ENCODE peak calls at places on chromosomes 11 and 22, in nine cellular contexts. F is cardiac muscle cell, D is left ventricle myocardium inferior, M is fibroblast of mammary gland, H is esophagus squamous epithelium, A is brain microvascular endothelial cell, U is testis, X is GM23338, G is ovary. I is an unnamed sample.

GRCh38 chr11:41982975-41983374 is 523.5 kb upstream of the LRRC4C start:
- DNase-seq in F (no peak), D (no peak), M (no peak), H (no peak), A (no peak), U (no peak), X (no peak), G (no peak), I (no peak)

GRCh38 chr11:10807629-10808552 is 835 bp downstream of the EIF4G2 start:
- DNase-seq in F (peak; percentile 67), D (peak; percentile 71), M (peak; percentile 38), H (peak; percentile 16), A (peak; percentile 26), U (peak; percentile 67), X (peak; percentile 49), G (peak; percentile 48), I (peak; percentile 29)

GRCh38 chr11:4606231-4607015 is 1.6 kb downstream of the TRIM68 start:
- DNase-seq in F (peak; percentile 54), D (no peak), M (peak; percentile 43), H (no peak), A (no peak), U (no peak), X (no peak), G (no peak), I (no peak)

GRCh38 chr11:129386795-129387390 is 11.2 kb downstream of the BARX2 start:
- DNase-seq in F (peak; percentile 25), D (no peak), M (no peak), H (no peak), A (no peak), U (no peak), X (no peak), G (no peak), I (no peak)

GRCh38 chr11:19970944-19971343 is 189.3 kb downstream of the DBX1 start:
- DNase-seq in F (no peak), D (no peak), M (no peak), H (no peak), A (no peak), U (no peak), X (no peak), G (no peak), I (no peak)

GRCh38 chr11:117438371-117439000 is 110.8 kb downstream of the CEP164 start:
- DNase-seq in F (peak; percentile 54), D (no peak), M (peak; percentile 72), H (no peak), A (no peak), U (no peak), X (no peak), G (no peak), I (no peak)

GRCh38 chr11:2536440-2536989 is 91.7 kb downstream of the KCNQ1 start:
- DNase-seq in F (no peak), D (no peak), M (no peak), H (no peak), A (no peak), U (no peak), X (no peak), G (no peak), I (no peak)

GRCh38 chr22:50247748-50248147 is 2.9 kb upstream of the TUBGCP6 start:
- DNase-seq in F (peak; percentile 81), D (no peak), M (peak; percentile 60), H (no peak), A (peak; percentile 75), U (peak; percentile 56), X (peak; percentile 87), G (no peak), I (no peak)

GRCh38 chr11:63892233-63892632 is 24.7 kb downstream of the RCOR2 start:
- DNase-seq in F (peak; percentile 61), D (no peak), M (peak; percentile 38), H (no peak), A (peak; percentile 28), U (no peak), X (no peak), G (no peak), I (no peak)

GRCh38 chr11:2890466-2891241 is 5.1 kb upstream of the CDKN1C start:
- DNase-seq in F (peak; percentile 82), D (peak; percentile 75), M (peak; percentile 56), H (no peak), A (no peak), U (peak; percentile 95), X (no peak), G (peak; percentile 99), I (no peak)

GRCh38 chr11:134397304-134398078 is 14.6 kb downstream of the B3GAT1 start:
- DNase-seq in F (no peak), D (no peak), M (no peak), H (no peak), A (no peak), U (no peak), X (no peak), G (no peak), I (no peak)

GRCh38 chr11:123166095-123166559 is 28.9 kb downstream of the CLMP start:
- DNase-seq in F (peak; percentile 94), D (peak; percentile 36), M (peak; percentile 55), H (no peak), A (peak; percentile 82), U (peak; percentile 50), X (peak; percentile 92), G (peak; percentile 85), I (peak; percentile 21)

GRCh38 chr11:10599388-10600175 is 31.1 kb upstream of the LYVE1 start:
- DNase-seq in F (peak; percentile 43), D (no peak), M (no peak), H (no peak), A (no peak), U (no peak), X (no peak), G (no peak), I (no peak)

GRCh38 chr11:119337581-119338317 is 2.9 kb downstream of the C1QTNF5 start:
- DNase-seq in F (peak; percentile 77), D (no peak), M (peak; percentile 48), H (no peak), A (no peak), U (no peak), X (peak; percentile 84), G (no peak), I (no peak)

GRCh38 chr11:74085542-74085892 is 76.6 kb upstream of the UCP3 start:
- DNase-seq in F (no peak), D (no peak), M (no peak), H (no peak), A (no peak), U (no peak), X (no peak), G (no peak), I (no peak)

GRCh38 chr11:128290106-128290840 is 297.1 kb downstream of the ETS1 start:
- DNase-seq in F (peak; percentile 87), D (peak; percentile 18), M (peak; percentile 88), H (no peak), A (peak; percentile 78), U (peak; percentile 77), X (peak; percentile 82), G (peak; percentile 48), I (peak; percentile 23)
- TF ChIP-seq CTCF in F (peak; percentile 71), D (peak; percentile 91), M (peak; percentile 87), H (peak; percentile 81), A (peak; percentile 80), U (peak; percentile 86), X (peak; percentile 83), G (peak; percentile 45), I (peak; percentile 85)

GRCh38 chr11:68257477-68258362 is 14.1 kb downstream of the C11orf24 start:
- DNase-seq in F (peak; percentile 93), D (peak; percentile 97), M (peak; percentile 90), H (peak; percentile 46), A (peak; percentile 96), U (peak; percentile 98), X (peak; percentile 98), G (peak; percentile 97), I (peak; percentile 90)
- TF ChIP-seq CTCF in F (peak; percentile 80), D (peak; percentile 90), M (peak; percentile 78), H (peak; percentile 96), A (peak; percentile 86), U (peak; percentile 86), X (peak; percentile 92), G (peak; percentile 95), I (peak; percentile 88)

GRCh38 chr22:46567471-46567870 is 30.1 kb upstream of the CELSR1 start:
- DNase-seq in F (no peak), D (no peak), M (no peak), H (no peak), A (no peak), U (no peak), X (no peak), G (no peak), I (no peak)

GRCh38 chr22:46571642-46572250 is 34.3 kb upstream of the CELSR1 start:
- DNase-seq in F (no peak), D (no peak), M (no peak), H (no peak), A (no peak), U (no peak), X (no peak), G (no peak), I (no peak)

GRCh38 chr22:46569055-46569847 is 31.8 kb upstream of the CELSR1 start:
- DNase-seq in F (no peak), D (peak; percentile 9), M (no peak), H (no peak), A (no peak), U (no peak), X (no peak), G (no peak), I (no peak)

GRCh38 chr22:46569848-46570695 is 32.7 kb upstream of the CELSR1 start:
- DNase-seq in F (no peak), D (peak; percentile 8), M (no peak), H (no peak), A (no peak), U (no peak), X (no peak), G (no peak), I (no peak)

DNA sequence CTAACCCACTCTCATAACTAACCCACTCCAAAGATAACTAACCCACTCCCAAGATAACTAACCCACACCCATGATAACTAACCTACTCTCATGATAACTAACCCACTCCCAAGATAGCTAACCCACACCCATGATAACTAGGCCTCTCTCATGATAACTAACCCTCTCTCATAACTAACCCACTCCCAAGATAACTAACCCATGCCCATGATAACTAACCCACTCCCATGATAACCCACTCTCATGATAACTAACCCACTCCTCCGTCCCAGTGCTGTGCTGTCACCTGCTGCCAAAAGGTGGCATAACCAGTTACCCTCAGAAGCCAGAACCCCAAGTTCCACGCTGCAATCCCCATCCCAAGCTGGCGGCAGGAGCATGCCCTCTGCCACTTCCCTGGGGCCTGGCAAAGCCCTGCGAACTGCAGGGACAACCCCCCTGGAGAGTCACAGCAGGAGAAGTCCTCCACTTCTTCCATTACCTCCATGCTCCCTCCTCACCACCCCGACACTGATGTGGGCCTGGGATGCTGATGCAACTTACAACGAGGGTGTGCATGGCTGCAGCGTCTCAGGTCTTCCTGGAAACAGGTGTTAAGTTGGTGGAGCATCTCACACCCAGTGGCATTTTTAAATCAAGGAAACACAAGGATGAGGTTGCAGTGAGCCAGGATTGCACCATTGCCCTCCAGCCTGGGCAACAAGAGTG is 30.8 kb upstream of the CELSR1 start:
- DNase-seq in F (no peak), D (peak; percentile 11), M (no peak), H (no peak), A (no peak), U (no peak), X (no peak), G (no peak), I (no peak)
- TF ChIP-seq CTCF in F (no peak), D (no peak), M (no peak), H (no peak), A (peak; percentile 17), U (no peak), X (peak; percentile 34), G (no peak), I (peak; percentile 13)

DNA sequence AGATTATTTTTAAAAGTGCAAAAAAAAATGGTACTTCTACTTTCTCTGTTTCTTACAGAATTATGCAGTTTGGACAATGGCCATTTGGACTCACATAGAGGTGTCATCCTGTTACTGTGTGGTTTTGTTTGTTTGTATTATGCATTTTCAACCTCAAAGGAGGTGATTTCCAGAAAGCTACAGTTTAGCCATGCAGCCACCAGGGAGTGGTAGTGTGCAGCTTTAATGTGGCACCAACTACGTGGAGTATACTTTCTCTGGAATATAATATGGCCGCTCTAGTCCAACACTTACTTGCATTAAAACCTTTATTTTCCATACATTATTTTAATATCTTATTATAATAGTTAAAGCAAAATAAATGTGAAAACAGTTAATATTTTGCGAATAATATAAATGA is 469.9 kb upstream of the KIRREL3 start:
- DNase-seq in F (no peak), D (no peak), M (no peak), H (no peak), A (no peak), U (peak; percentile 43), X (peak; percentile 56), G (no peak), I (no peak)
- TF ChIP-seq CTCF in F (no peak), D (peak; percentile 50), M (peak; percentile 4), H (no peak), A (peak; percentile 59), U (peak; percentile 37), X (peak; percentile 77), G (no peak), I (peak; percentile 49)

I was measured in progenitor cell of endocrine pancreas.